ENCODE peak calls at places on chromosome 1, in ten cellular contexts. One of them, this sample, is unnamed. For H3K9me3, the result is how much of the 10 kb centered on the place peaks cover.

GRCh38 chr1:24888971-24889670 is 41.0 kb downstream of the RUNX3 start:
- DNase-seq in aorta: peak
- DNase-seq in OCI-LY7: no peak
- DNase-seq in transverse colon: no peak
- DNase-seq in neural progenitor cell: no peak
- DNase-seq in mammary epithelial cell: peak
- DNase-seq in fibroblast of lung: peak
- DNase-seq in prostate gland: no peak
- DNase-seq in A549: no peak
- DNase-seq in CD8-positive, alpha-beta T cell: no peak
- DNase-seq in this sample: no peak

GRCh38 chr1:70072239-70072751 is 133.1 kb downstream of the LRRC40 start:
- DNase-seq in aorta: no peak
- DNase-seq in OCI-LY7: no peak
- DNase-seq in transverse colon: no peak
- DNase-seq in neural progenitor cell: peak
- DNase-seq in mammary epithelial cell: peak
- DNase-seq in fibroblast of lung: peak
- DNase-seq in prostate gland: no peak
- DNase-seq in A549: no peak
- DNase-seq in CD8-positive, alpha-beta T cell: no peak
- DNase-seq in this sample: no peak

GRCh38 chr1:160284220-160284781 is 632 bp downstream of the PEX19 start:
- DNase-seq in aorta: no peak
- DNase-seq in OCI-LY7: peak
- DNase-seq in transverse colon: peak
- DNase-seq in neural progenitor cell: peak
- DNase-seq in mammary epithelial cell: peak
- DNase-seq in fibroblast of lung: peak
- DNase-seq in prostate gland: no peak
- DNase-seq in A549: peak
- DNase-seq in CD8-positive, alpha-beta T cell: no peak
- DNase-seq in this sample: no peak

GRCh38 chr1:202207292-202207691 is 13.7 kb downstream of the LGR6 start:
- DNase-seq in aorta: no peak
- DNase-seq in OCI-LY7: no peak
- DNase-seq in transverse colon: no peak
- DNase-seq in neural progenitor cell: peak
- DNase-seq in mammary epithelial cell: peak
- DNase-seq in fibroblast of lung: peak
- DNase-seq in prostate gland: peak
- DNase-seq in A549: no peak
- DNase-seq in CD8-positive, alpha-beta T cell: no peak
- DNase-seq in this sample: no peak

GRCh38 chr1:65527211-65527610 is 106.7 kb downstream of the LEPR start:
- DNase-seq in aorta: no peak
- DNase-seq in OCI-LY7: no peak
- DNase-seq in transverse colon: no peak
- DNase-seq in neural progenitor cell: no peak
- DNase-seq in mammary epithelial cell: peak
- DNase-seq in fibroblast of lung: peak
- DNase-seq in prostate gland: no peak
- DNase-seq in A549: no peak
- DNase-seq in CD8-positive, alpha-beta T cell: no peak
- DNase-seq in this sample: no peak

GRCh38 chr1:33220701-33221384 is 35.4 kb upstream of the ZNF362 start:
- DNase-seq in aorta: no peak
- DNase-seq in OCI-LY7: no peak
- DNase-seq in transverse colon: no peak
- DNase-seq in neural progenitor cell: peak
- DNase-seq in mammary epithelial cell: peak
- DNase-seq in fibroblast of lung: peak
- DNase-seq in prostate gland: peak
- DNase-seq in A549: no peak
- DNase-seq in CD8-positive, alpha-beta T cell: no peak
- DNase-seq in this sample: no peak

GRCh38 chr1:60865146-60865545 is 217.2 kb upstream of the NFIA start:
- DNase-seq in aorta: no peak
- DNase-seq in OCI-LY7: no peak
- DNase-seq in transverse colon: no peak
- DNase-seq in neural progenitor cell: no peak
- DNase-seq in mammary epithelial cell: no peak
- DNase-seq in fibroblast of lung: no peak
- DNase-seq in prostate gland: no peak
- DNase-seq in A549: no peak
- DNase-seq in CD8-positive, alpha-beta T cell: no peak
- DNase-seq in this sample: no peak

GRCh38 chr1:192954705-192955265 is 104.4 kb downstream of the UCHL5 start:
- DNase-seq in aorta: no peak
- DNase-seq in OCI-LY7: no peak
- DNase-seq in transverse colon: no peak
- DNase-seq in neural progenitor cell: no peak
- DNase-seq in mammary epithelial cell: no peak
- DNase-seq in fibroblast of lung: no peak
- DNase-seq in prostate gland: no peak
- DNase-seq in A549: peak
- DNase-seq in CD8-positive, alpha-beta T cell: no peak
- DNase-seq in this sample: no peak

GRCh38 chr1:92210701-92211100 is 7.0 kb upstream of the C1orf146 start:
- DNase-seq in aorta: no peak
- DNase-seq in OCI-LY7: no peak
- DNase-seq in transverse colon: no peak
- DNase-seq in neural progenitor cell: no peak
- DNase-seq in mammary epithelial cell: peak
- DNase-seq in fibroblast of lung: peak
- DNase-seq in prostate gland: no peak
- DNase-seq in A549: no peak
- DNase-seq in CD8-positive, alpha-beta T cell: no peak
- DNase-seq in this sample: no peak

GRCh38 chr1:58724483-58724882 is 24.6 kb upstream of the MYSM1 start:
- DNase-seq in aorta: no peak
- DNase-seq in OCI-LY7: peak
- DNase-seq in transverse colon: peak
- DNase-seq in neural progenitor cell: no peak
- DNase-seq in mammary epithelial cell: no peak
- DNase-seq in fibroblast of lung: no peak
- DNase-seq in prostate gland: no peak
- DNase-seq in A549: no peak
- DNase-seq in CD8-positive, alpha-beta T cell: no peak
- DNase-seq in this sample: no peak

GRCh38 chr1:199041173-199041914 is 402.5 kb downstream of the PTPRC start:
- DNase-seq in aorta: no peak
- DNase-seq in OCI-LY7: peak
- DNase-seq in transverse colon: no peak
- DNase-seq in neural progenitor cell: no peak
- DNase-seq in mammary epithelial cell: no peak
- DNase-seq in fibroblast of lung: peak
- DNase-seq in prostate gland: no peak
- DNase-seq in A549: no peak
- DNase-seq in CD8-positive, alpha-beta T cell: no peak
- DNase-seq in this sample: no peak

GRCh38 chr1:236605030-236605806 is 902 bp upstream of the HEATR1 start:
- DNase-seq in aorta: no peak
- DNase-seq in OCI-LY7: no peak
- DNase-seq in transverse colon: no peak
- DNase-seq in neural progenitor cell: no peak
- DNase-seq in mammary epithelial cell: no peak
- DNase-seq in fibroblast of lung: no peak
- DNase-seq in prostate gland: no peak
- DNase-seq in A549: no peak
- DNase-seq in CD8-positive, alpha-beta T cell: no peak
- DNase-seq in this sample: no peak

GRCh38 chr1:10960954-10961833 is 51.3 kb upstream of the TARDBP start:
- DNase-seq in aorta: peak
- DNase-seq in OCI-LY7: peak
- DNase-seq in transverse colon: peak
- DNase-seq in neural progenitor cell: peak
- DNase-seq in mammary epithelial cell: peak
- DNase-seq in fibroblast of lung: peak
- DNase-seq in prostate gland: peak
- DNase-seq in A549: peak
- DNase-seq in CD8-positive, alpha-beta T cell: peak
- DNase-seq in this sample: peak

GRCh38 chr1:234969011-234969441 is 159.6 kb downstream of the TOMM20 start:
- DNase-seq in aorta: no peak
- DNase-seq in OCI-LY7: no peak
- DNase-seq in transverse colon: no peak
- DNase-seq in neural progenitor cell: peak
- DNase-seq in mammary epithelial cell: no peak
- DNase-seq in fibroblast of lung: no peak
- DNase-seq in prostate gland: no peak
- DNase-seq in A549: no peak
- DNase-seq in CD8-positive, alpha-beta T cell: no peak
- DNase-seq in this sample: no peak

GRCh38 chr1:155199792-155200191 is 7.9 kb downstream of the THBS3 start:
- DNase-seq in aorta: no peak
- DNase-seq in OCI-LY7: no peak
- DNase-seq in transverse colon: no peak
- DNase-seq in neural progenitor cell: no peak
- DNase-seq in mammary epithelial cell: no peak
- DNase-seq in fibroblast of lung: no peak
- DNase-seq in prostate gland: no peak
- DNase-seq in A549: no peak
- DNase-seq in CD8-positive, alpha-beta T cell: no peak
- DNase-seq in this sample: no peak

GRCh38 chr1:173467426-173467825 is 9.7 kb upstream of the PRDX6 start:
- DNase-seq in aorta: no peak
- DNase-seq in OCI-LY7: no peak
- DNase-seq in transverse colon: no peak
- DNase-seq in neural progenitor cell: no peak
- DNase-seq in mammary epithelial cell: no peak
- DNase-seq in fibroblast of lung: peak
- DNase-seq in prostate gland: no peak
- DNase-seq in A549: no peak
- DNase-seq in CD8-positive, alpha-beta T cell: no peak
- DNase-seq in this sample: no peak

GRCh38 chr1:173470608-173471007 is 6.5 kb upstream of the PRDX6 start:
- DNase-seq in aorta: no peak
- DNase-seq in OCI-LY7: peak
- DNase-seq in transverse colon: no peak
- DNase-seq in neural progenitor cell: no peak
- DNase-seq in mammary epithelial cell: no peak
- DNase-seq in fibroblast of lung: no peak
- DNase-seq in prostate gland: no peak
- DNase-seq in A549: no peak
- DNase-seq in CD8-positive, alpha-beta T cell: no peak
- DNase-seq in this sample: no peak

GRCh38 chr1:173473599-173474011 is 3.5 kb upstream of the PRDX6 start:
- DNase-seq in aorta: no peak
- DNase-seq in OCI-LY7: no peak
- DNase-seq in transverse colon: no peak
- DNase-seq in neural progenitor cell: no peak
- DNase-seq in mammary epithelial cell: peak
- DNase-seq in fibroblast of lung: peak
- DNase-seq in prostate gland: no peak
- DNase-seq in A549: no peak
- DNase-seq in CD8-positive, alpha-beta T cell: no peak
- DNase-seq in this sample: no peak

GRCh38 chr1:173474097-173474779 is 2.9 kb upstream of the PRDX6 start:
- DNase-seq in aorta: no peak
- DNase-seq in OCI-LY7: no peak
- DNase-seq in transverse colon: peak
- DNase-seq in neural progenitor cell: no peak
- DNase-seq in mammary epithelial cell: no peak
- DNase-seq in fibroblast of lung: no peak
- DNase-seq in prostate gland: peak
- DNase-seq in A549: no peak
- DNase-seq in CD8-positive, alpha-beta T cell: no peak
- DNase-seq in this sample: no peak

GRCh38 chr1:173469656-173470055 is 7.5 kb upstream of the PRDX6 start:
- DNase-seq in aorta: no peak
- DNase-seq in OCI-LY7: no peak
- DNase-seq in transverse colon: peak
- DNase-seq in neural progenitor cell: no peak
- DNase-seq in mammary epithelial cell: no peak
- DNase-seq in fibroblast of lung: no peak
- DNase-seq in prostate gland: no peak
- DNase-seq in A549: no peak
- DNase-seq in CD8-positive, alpha-beta T cell: no peak
- DNase-seq in this sample: no peak
- H3K9me3 ChIP-seq in aorta: under half
- H3K9me3 ChIP-seq in OCI-LY7: under half
- H3K9me3 ChIP-seq in transverse colon: under half
- H3K9me3 ChIP-seq in neural progenitor cell: under half
- H3K9me3 ChIP-seq in mammary epithelial cell: under half
- H3K9me3 ChIP-seq in fibroblast of lung: under half
- H3K9me3 ChIP-seq in prostate gland: under half
- H3K9me3 ChIP-seq in A549: under half
- H3K9me3 ChIP-seq in CD8-positive, alpha-beta T cell: under half
- H3K9me3 ChIP-seq in this sample: under half

GRCh38 chr1:49226758-49227157 is 450.1 kb upstream of the BEND5 start:
- DNase-seq in aorta: no peak
- DNase-seq in OCI-LY7: no peak
- DNase-seq in transverse colon: no peak
- DNase-seq in neural progenitor cell: no peak
- DNase-seq in mammary epithelial cell: peak
- DNase-seq in fibroblast of lung: no peak
- DNase-seq in prostate gland: no peak
- DNase-seq in A549: no peak
- DNase-seq in CD8-positive, alpha-beta T cell: no peak
- DNase-seq in this sample: no peak
- H3K9me3 ChIP-seq in aorta: under half
- H3K9me3 ChIP-seq in OCI-LY7: under half
- H3K9me3 ChIP-seq in transverse colon: under half
- H3K9me3 ChIP-seq in neural progenitor cell: under half
- H3K9me3 ChIP-seq in mammary epithelial cell: under half
- H3K9me3 ChIP-seq in fibroblast of lung: under half
- H3K9me3 ChIP-seq in prostate gland: under half
- H3K9me3 ChIP-seq in A549: under half
- H3K9me3 ChIP-seq in CD8-positive, alpha-beta T cell: under half
- H3K9me3 ChIP-seq in this sample: under half

GRCh38 chr1:2914702-2915101 is 106.6 kb upstream of the ACTRT2 start:
- DNase-seq in aorta: no peak
- DNase-seq in OCI-LY7: no peak
- DNase-seq in transverse colon: no peak
- DNase-seq in neural progenitor cell: no peak
- DNase-seq in mammary epithelial cell: no peak
- DNase-seq in fibroblast of lung: no peak
- DNase-seq in prostate gland: no peak
- DNase-seq in A549: no peak
- DNase-seq in CD8-positive, alpha-beta T cell: no peak
- DNase-seq in this sample: no peak
- H3K9me3 ChIP-seq in aorta: under half
- H3K9me3 ChIP-seq in OCI-LY7: under half
- H3K9me3 ChIP-seq in transverse colon: under half
- H3K9me3 ChIP-seq in neural progenitor cell: under half
- H3K9me3 ChIP-seq in mammary epithelial cell: half or more
- H3K9me3 ChIP-seq in fibroblast of lung: under half
- H3K9me3 ChIP-seq in prostate gland: under half
- H3K9me3 ChIP-seq in A549: under half
- H3K9me3 ChIP-seq in CD8-positive, alpha-beta T cell: under half
- H3K9me3 ChIP-seq in this sample: under half

DNA sequence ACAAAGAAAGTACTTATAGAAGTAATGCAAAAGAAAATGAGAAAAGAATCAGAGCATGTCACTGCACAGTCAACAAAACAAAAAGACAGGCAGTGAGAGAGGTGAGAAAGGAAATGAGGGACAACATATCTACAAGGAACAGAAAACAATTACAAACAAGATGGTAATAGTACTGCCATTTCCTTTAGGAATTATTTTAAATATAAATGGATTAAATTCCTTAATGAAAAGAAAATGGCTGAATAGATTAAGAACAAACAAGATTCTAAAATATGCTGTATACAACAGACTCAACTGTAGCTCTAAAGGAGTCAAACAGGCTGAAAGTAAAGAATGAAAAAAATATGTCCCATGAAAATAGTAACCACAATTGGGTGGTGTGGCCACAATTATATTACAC is 22.1 kb upstream of the ZNF124 start:
- DNase-seq in aorta: no peak
- DNase-seq in OCI-LY7: no peak
- DNase-seq in transverse colon: no peak
- DNase-seq in neural progenitor cell: no peak
- DNase-seq in mammary epithelial cell: no peak
- DNase-seq in fibroblast of lung: no peak
- DNase-seq in prostate gland: no peak
- DNase-seq in A549: no peak
- DNase-seq in CD8-positive, alpha-beta T cell: no peak
- DNase-seq in this sample: no peak
- H3K9me3 ChIP-seq in aorta: under half
- H3K9me3 ChIP-seq in OCI-LY7: under half
- H3K9me3 ChIP-seq in transverse colon: half or more
- H3K9me3 ChIP-seq in neural progenitor cell: under half
- H3K9me3 ChIP-seq in mammary epithelial cell: under half
- H3K9me3 ChIP-seq in fibroblast of lung: under half
- H3K9me3 ChIP-seq in prostate gland: under half
- H3K9me3 ChIP-seq in A549: half or more
- H3K9me3 ChIP-seq in CD8-positive, alpha-beta T cell: under half
- H3K9me3 ChIP-seq in this sample: under half